ENCODE peak calls at places on chromosome 7, in four cellular contexts. One of them, this sample, is unnamed.

GRCh38 chr7:109003742-109004141 is 434.1 kb downstream of the DNAJB9 start:
- DNase-seq in K562: no peak
- DNase-seq in Panc1: no peak
- DNase-seq in breast epithelium: no peak
- DNase-seq in this sample: no peak

GRCh38 chr7:3588341-3588740 is 287.3 kb downstream of the SDK1 start:
- DNase-seq in Panc1: no peak
- DNase-seq in K562: no peak
- DNase-seq in breast epithelium: no peak
- DNase-seq in this sample: no peak

GRCh38 chr7:26667514-26668133 is 196.8 kb downstream of the SKAP2 start:
- DNase-seq in K562: peak
- DNase-seq in breast epithelium: no peak
- DNase-seq in Panc1: peak
- DNase-seq in this sample: peak

GRCh38 chr7:117143066-117143465 is 179.8 kb downstream of the WNT2 start:
- DNase-seq in Panc1: no peak
- DNase-seq in breast epithelium: no peak
- DNase-seq in K562: no peak
- DNase-seq in this sample: no peak

GRCh38 chr7:21367081-21367480 is 60.8 kb upstream of the SP4 start:
- DNase-seq in Panc1: no peak
- DNase-seq in breast epithelium: no peak
- DNase-seq in K562: no peak
- DNase-seq in this sample: no peak

GRCh38 chr7:128311003-128311402 is 32.7 kb downstream of the RBM28 start:
- DNase-seq in K562: no peak
- DNase-seq in Panc1: no peak
- DNase-seq in breast epithelium: no peak
- DNase-seq in this sample: no peak

GRCh38 chr7:142231716-142232115 is 26.1 kb downstream of the PRSS58 start:
- DNase-seq in K562: peak
- DNase-seq in breast epithelium: no peak
- DNase-seq in Panc1: no peak
- DNase-seq in this sample: no peak

GRCh38 chr7:48976850-48977249 is 52.5 kb downstream of the CDC14C start:
- DNase-seq in Panc1: no peak
- DNase-seq in K562: no peak
- DNase-seq in breast epithelium: no peak
- DNase-seq in this sample: no peak

GRCh38 chr7:74525881-74526280 is 72.2 kb downstream of the GTF2IRD1 start:
- DNase-seq in breast epithelium: peak
- DNase-seq in K562: no peak
- DNase-seq in Panc1: no peak
- DNase-seq in this sample: peak

GRCh38 chr7:151063212-151063561 is 3.8 kb downstream of the SLC4A2 start:
- DNase-seq in K562: peak
- DNase-seq in breast epithelium: no peak
- DNase-seq in Panc1: no peak
- DNase-seq in this sample: no peak

GRCh38 chr7:98930921-98931320 is 52.6 kb downstream of the TRRAP start:
- DNase-seq in Panc1: no peak
- DNase-seq in breast epithelium: no peak
- DNase-seq in K562: no peak
- DNase-seq in this sample: no peak

GRCh38 chr7:128093606-128094005 is 62.4 kb upstream of the LRRC4 start:
- DNase-seq in Panc1: no peak
- DNase-seq in breast epithelium: no peak
- DNase-seq in K562: no peak
- DNase-seq in this sample: no peak

GRCh38 chr7:16916111-16916639 is 34.4 kb upstream of the AGR3 start:
- DNase-seq in K562: no peak
- DNase-seq in Panc1: no peak
- DNase-seq in breast epithelium: no peak
- DNase-seq in this sample: no peak

GRCh38 chr7:123537026-123537642 is 2.7 kb upstream of the IQUB start:
- DNase-seq in K562: no peak
- DNase-seq in Panc1: no peak
- DNase-seq in breast epithelium: no peak
- DNase-seq in this sample: no peak

GRCh38 chr7:136956232-136956631 is 87.8 kb downstream of the CHRM2 start:
- DNase-seq in breast epithelium: no peak
- DNase-seq in K562: no peak
- DNase-seq in Panc1: peak
- DNase-seq in this sample: no peak

GRCh38 chr7:114789161-114789560 is 132.7 kb upstream of the MDFIC start:
- DNase-seq in breast epithelium: no peak
- DNase-seq in Panc1: no peak
- DNase-seq in K562: no peak
- DNase-seq in this sample: no peak

GRCh38 chr7:118918556-118918955 is 694.1 kb downstream of the ANKRD7 start:
- DNase-seq in K562: no peak
- DNase-seq in Panc1: peak
- DNase-seq in breast epithelium: no peak
- DNase-seq in this sample: no peak

GRCh38 chr7:157693071-157693520 is 356.3 kb downstream of the DNAJB6 start:
- DNase-seq in K562: no peak
- DNase-seq in Panc1: no peak
- DNase-seq in breast epithelium: no peak
- DNase-seq in this sample: no peak

GRCh38 chr7:149855368-149856305 is 17.5 kb downstream of the ZNF862 start:
- DNase-seq in Panc1: no peak
- DNase-seq in K562: peak
- DNase-seq in breast epithelium: no peak
- DNase-seq in this sample: no peak

GRCh38 chr7:77427996-77428603 is 12.0 kb upstream of the GSAP start:
- DNase-seq in Panc1: no peak
- DNase-seq in breast epithelium: no peak
- DNase-seq in K562: no peak
- DNase-seq in this sample: peak

GRCh38 chr7:3204526-3204925 is 96.5 kb upstream of the SDK1 start:
- DNase-seq in breast epithelium: no peak
- DNase-seq in K562: no peak
- DNase-seq in Panc1: no peak
- DNase-seq in this sample: no peak

GRCh38 chr7:138352570-138353461 is 107.2 kb upstream of the TRIM24 start:
- DNase-seq in K562: peak
- DNase-seq in breast epithelium: no peak
- DNase-seq in Panc1: no peak
- DNase-seq in this sample: no peak

GRCh38 chr7:118478931-118479330 is 254.4 kb downstream of the ANKRD7 start:
- DNase-seq in Panc1: no peak
- DNase-seq in breast epithelium: no peak
- DNase-seq in K562: no peak
- DNase-seq in this sample: no peak

GRCh38 chr7:31883761-31884164 is 186.4 kb downstream of the PDE1C start:
- DNase-seq in K562: no peak
- DNase-seq in breast epithelium: no peak
- DNase-seq in Panc1: no peak
- DNase-seq in this sample: no peak

GRCh38 chr7:101597941-101598340 is 31.2 kb downstream of the MYL10 start:
- DNase-seq in Panc1: no peak
- DNase-seq in K562: no peak
- DNase-seq in breast epithelium: no peak
- DNase-seq in this sample: no peak

GRCh38 chr7:140649566-140650205 is 9.1 kb upstream of the DENND2A start:
- DNase-seq in Panc1: no peak
- DNase-seq in K562: no peak
- DNase-seq in breast epithelium: peak
- DNase-seq in this sample: no peak

GRCh38 chr7:27030393-27031001 is 65.3 kb downstream of the HOXA1 start:
- DNase-seq in Panc1: no peak
- DNase-seq in breast epithelium: no peak
- DNase-seq in K562: no peak
- DNase-seq in this sample: no peak

GRCh38 chr7:117010375-117011133 is 57.3 kb downstream of the ST7 start:
- DNase-seq in Panc1: no peak
- DNase-seq in breast epithelium: no peak
- DNase-seq in K562: no peak
- DNase-seq in this sample: no peak

GRCh38 chr7:3431306-3431705 is 130.3 kb downstream of the SDK1 start:
- DNase-seq in Panc1: no peak
- DNase-seq in K562: no peak
- DNase-seq in breast epithelium: no peak
- DNase-seq in this sample: no peak

GRCh38 chr7:92873776-92874175 is 37.4 kb upstream of the CDK6 start:
- DNase-seq in Panc1: no peak
- DNase-seq in K562: no peak
- DNase-seq in breast epithelium: no peak
- DNase-seq in this sample: no peak

GRCh38 chr7:85634951-85635350 is 448.1 kb upstream of the SEMA3D start:
- DNase-seq in Panc1: no peak
- DNase-seq in K562: no peak
- DNase-seq in breast epithelium: no peak
- DNase-seq in this sample: no peak
- TF ChIP-seq POLR2AphosphoS5 in Panc1: no peak
- TF ChIP-seq POLR2AphosphoS5 in K562: no peak
- TF ChIP-seq POLR2AphosphoS5 in breast epithelium: no peak
- TF ChIP-seq POLR2AphosphoS5 in this sample: no peak

DNA sequence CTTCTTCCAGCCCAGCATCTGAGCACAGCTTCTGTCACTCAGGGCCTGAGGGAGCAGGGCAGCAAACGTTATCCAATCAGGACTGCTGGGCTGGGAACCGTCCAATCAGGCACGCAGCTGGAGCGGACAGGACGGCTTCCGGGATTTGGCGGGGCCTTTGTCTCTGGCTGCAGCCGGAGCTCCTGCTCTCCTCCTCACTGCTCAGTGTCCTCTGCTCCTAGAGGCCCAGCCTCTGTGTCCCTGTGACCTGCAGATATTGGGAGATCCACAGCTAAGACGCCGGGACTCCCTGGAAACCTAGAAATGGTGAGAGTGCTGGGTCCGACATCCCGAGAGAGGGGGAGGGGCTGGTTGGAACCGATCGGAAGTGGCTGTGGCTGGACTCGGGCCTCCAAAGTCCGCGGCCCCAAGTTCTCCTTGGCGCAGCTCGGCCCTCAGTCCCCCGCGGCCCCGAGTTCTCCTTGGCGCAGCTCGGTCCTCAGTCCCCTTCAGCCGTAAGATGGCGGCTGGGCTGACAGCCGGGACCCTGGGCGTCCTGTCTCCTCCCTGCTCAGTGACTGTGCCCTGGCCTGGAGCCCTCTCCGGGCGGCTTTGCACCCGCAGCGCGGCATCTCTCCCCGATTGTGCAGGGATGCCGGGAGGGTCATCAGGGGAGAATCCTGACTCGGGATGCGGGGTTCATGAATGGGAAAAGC is at the start of gene ZNF107:
- DNase-seq in Panc1: peak
- DNase-seq in breast epithelium: peak
- DNase-seq in K562: peak
- DNase-seq in this sample: peak
- TF ChIP-seq POLR2AphosphoS5 in Panc1: peak
- TF ChIP-seq POLR2AphosphoS5 in breast epithelium: peak
- TF ChIP-seq POLR2AphosphoS5 in K562: peak
- TF ChIP-seq POLR2AphosphoS5 in this sample: peak

GRCh38 chr7:44187636-44188416 is 1.4 kb downstream of the GCK start:
- DNase-seq in Panc1: no peak
- DNase-seq in K562: no peak
- DNase-seq in breast epithelium: no peak
- DNase-seq in this sample: no peak

GRCh38 chr7:44191171-44191570 is 1.9 kb upstream of the GCK start:
- DNase-seq in K562: no peak
- DNase-seq in breast epithelium: no peak
- DNase-seq in Panc1: no peak
- DNase-seq in this sample: no peak

GRCh38 chr7:44189993-44190872 is 994 bp upstream of the GCK start:
- DNase-seq in K562: no peak
- DNase-seq in breast epithelium: no peak
- DNase-seq in Panc1: no peak
- DNase-seq in this sample: no peak

GRCh38 chr7:44188480-44189225 is 586 bp downstream of the GCK start:
- DNase-seq in breast epithelium: no peak
- DNase-seq in Panc1: no peak
- DNase-seq in K562: no peak
- DNase-seq in this sample: no peak

GRCh38 chr7:44189286-44189992 is at the start of gene GCK:
- DNase-seq in breast epithelium: no peak
- DNase-seq in Panc1: no peak
- DNase-seq in K562: no peak
- DNase-seq in this sample: no peak
- TF ChIP-seq POLR2AphosphoS5 in breast epithelium: no peak
- TF ChIP-seq POLR2AphosphoS5 in Panc1: no peak
- TF ChIP-seq POLR2AphosphoS5 in K562: no peak
- TF ChIP-seq POLR2AphosphoS5 in this sample: no peak

GRCh38 chr7:30423793-30424505 is 54.6 kb downstream of the NOD1 start:
- DNase-seq in Panc1: no peak
- DNase-seq in K562: no peak
- DNase-seq in breast epithelium: no peak
- DNase-seq in this sample: no peak

GRCh38 chr7:30424536-30424935 is 54.0 kb downstream of the NOD1 start:
- DNase-seq in breast epithelium: no peak
- DNase-seq in Panc1: no peak
- DNase-seq in K562: no peak
- DNase-seq in this sample: no peak

GRCh38 chr7:30427296-30428080 is 51.1 kb downstream of the NOD1 start:
- DNase-seq in breast epithelium: no peak
- DNase-seq in K562: no peak
- DNase-seq in Panc1: no peak
- DNase-seq in this sample: no peak

GRCh38 chr7:30421647-30422196 is 56.9 kb downstream of the NOD1 start:
- DNase-seq in Panc1: no peak
- DNase-seq in breast epithelium: no peak
- DNase-seq in K562: no peak
- DNase-seq in this sample: no peak

GRCh38 chr7:30422922-30423321 is 55.7 kb downstream of the NOD1 start:
- DNase-seq in Panc1: no peak
- DNase-seq in K562: no peak
- DNase-seq in breast epithelium: no peak
- DNase-seq in this sample: no peak
- TF ChIP-seq POLR2AphosphoS5 in Panc1: no peak
- TF ChIP-seq POLR2AphosphoS5 in K562: no peak
- TF ChIP-seq POLR2AphosphoS5 in breast epithelium: no peak
- TF ChIP-seq POLR2AphosphoS5 in this sample: no peak

This sample was measured in transverse colon.